ENCODE peak calls at places on chromosomes 7 and 10, in four cellular contexts. One of them, this sample, is unnamed.

GRCh38 chr10:22294694-22295093 is 21.5 kb upstream of the COMMD3 start:
- DNase-seq in K562: no peak
- DNase-seq in WTC11: no peak
- DNase-seq in HepG2: no peak
- DNase-seq in this sample: no peak

GRCh38 chr7:17632401-17632800 is 307.9 kb downstream of the SNX13 start:
- DNase-seq in K562: no peak
- DNase-seq in WTC11: no peak
- DNase-seq in HepG2: no peak
- DNase-seq in this sample: no peak

GRCh38 chr10:3248526-3249255 is 76.1 kb upstream of the PITRM1 start:
- DNase-seq in K562: peak
- DNase-seq in WTC11: no peak
- DNase-seq in HepG2: no peak
- DNase-seq in this sample: no peak

GRCh38 chr7:135995751-135996150 is 18.6 kb upstream of the MTPN start:
- DNase-seq in K562: no peak
- DNase-seq in WTC11: no peak
- DNase-seq in HepG2: no peak
- DNase-seq in this sample: no peak

GRCh38 chr10:88385601-88386203 is 197.4 kb downstream of the RNLS start:
- DNase-seq in K562: no peak
- DNase-seq in WTC11: peak
- DNase-seq in HepG2: peak
- DNase-seq in this sample: peak

GRCh38 chr10:75358835-75359421 is 42.6 kb downstream of the ZNF503 start:
- DNase-seq in K562: no peak
- DNase-seq in WTC11: no peak
- DNase-seq in HepG2: no peak
- DNase-seq in this sample: no peak

GRCh38 chr7:29955799-29956476 is 33.7 kb downstream of the SCRN1 start:
- DNase-seq in K562: no peak
- DNase-seq in WTC11: no peak
- DNase-seq in HepG2: no peak
- DNase-seq in this sample: no peak

GRCh38 chr10:93954726-93955363 is 38.9 kb upstream of the PLCE1 start:
- DNase-seq in K562: no peak
- DNase-seq in WTC11: no peak
- DNase-seq in HepG2: no peak
- DNase-seq in this sample: no peak

GRCh38 chr10:48604408-48605263 is at the start of gene ARHGAP22:
- DNase-seq in K562: peak
- DNase-seq in WTC11: peak
- DNase-seq in HepG2: no peak
- DNase-seq in this sample: no peak

GRCh38 chr10:77889277-77889903 is 37.2 kb downstream of the DLG5 start:
- DNase-seq in K562: peak
- DNase-seq in WTC11: peak
- DNase-seq in HepG2: peak
- DNase-seq in this sample: no peak

GRCh38 chr7:85583225-85583672 is 396.4 kb upstream of the SEMA3D start:
- DNase-seq in K562: no peak
- DNase-seq in WTC11: no peak
- DNase-seq in HepG2: no peak
- DNase-seq in this sample: no peak

GRCh38 chr7:26189000-26189539 is 11.5 kb downstream of the HNRNPA2B1 start:
- DNase-seq in K562: no peak
- DNase-seq in WTC11: no peak
- DNase-seq in HepG2: no peak
- DNase-seq in this sample: no peak

GRCh38 chr10:81872206-81872605 is 2.8 kb upstream of the NRG3 start:
- DNase-seq in K562: no peak
- DNase-seq in WTC11: no peak
- DNase-seq in HepG2: no peak
- DNase-seq in this sample: no peak

GRCh38 chr10:116831790-116832189 is 17.5 kb upstream of the ENO4 start:
- DNase-seq in K562: no peak
- DNase-seq in WTC11: no peak
- DNase-seq in HepG2: no peak
- DNase-seq in this sample: no peak

GRCh38 chr10:131885391-131886165 is 15.2 kb upstream of the PPP2R2D start:
- DNase-seq in K562: peak
- DNase-seq in WTC11: peak
- DNase-seq in HepG2: peak
- DNase-seq in this sample: no peak

GRCh38 chr10:23892296-23892695 is 316.6 kb upstream of the KIAA1217 start:
- DNase-seq in K562: no peak
- DNase-seq in WTC11: no peak
- DNase-seq in HepG2: no peak
- DNase-seq in this sample: no peak

GRCh38 chr10:78982726-78983125 is 86.0 kb upstream of the ZMIZ1 start:
- DNase-seq in K562: no peak
- DNase-seq in WTC11: no peak
- DNase-seq in HepG2: no peak
- DNase-seq in this sample: no peak

GRCh38 chr7:158682456-158682855 is 22.1 kb downstream of the NCAPG2 start:
- DNase-seq in K562: no peak
- DNase-seq in WTC11: no peak
- DNase-seq in HepG2: no peak
- DNase-seq in this sample: no peak

GRCh38 chr7:55573234-55573504 is 867 bp upstream of the VOPP1 start:
- DNase-seq in K562: no peak
- DNase-seq in WTC11: no peak
- DNase-seq in HepG2: no peak
- DNase-seq in this sample: no peak

GRCh38 chr10:132455986-132456847 is 59.2 kb downstream of the PWWP2B start:
- DNase-seq in K562: no peak
- DNase-seq in WTC11: no peak
- DNase-seq in HepG2: peak
- DNase-seq in this sample: no peak

GRCh38 chr7:31466036-31466435 is 47.9 kb upstream of the ITPRID1 start:
- DNase-seq in K562: no peak
- DNase-seq in WTC11: no peak
- DNase-seq in HepG2: no peak
- DNase-seq in this sample: no peak

GRCh38 chr7:14016950-14017349 is 27.5 kb upstream of the ETV1 start:
- DNase-seq in K562: no peak
- DNase-seq in WTC11: no peak
- DNase-seq in HepG2: no peak
- DNase-seq in this sample: no peak

GRCh38 chr10:76432274-76433012 is 1001.0 kb downstream of the LRMDA start:
- DNase-seq in K562: no peak
- DNase-seq in WTC11: no peak
- DNase-seq in HepG2: no peak
- DNase-seq in this sample: no peak

GRCh38 chr7:22238354-22239311 is 118.3 kb downstream of the RAPGEF5 start:
- DNase-seq in K562: no peak
- DNase-seq in WTC11: no peak
- DNase-seq in HepG2: no peak
- DNase-seq in this sample: no peak

GRCh38 chr10:608331-609265 is 80.9 kb downstream of the DIP2C start:
- DNase-seq in K562: no peak
- DNase-seq in WTC11: no peak
- DNase-seq in HepG2: no peak
- DNase-seq in this sample: peak

GRCh38 chr7:149467321-149467859 is 6.5 kb upstream of the ZNF777 start:
- DNase-seq in K562: no peak
- DNase-seq in WTC11: no peak
- DNase-seq in HepG2: no peak
- DNase-seq in this sample: no peak

GRCh38 chr10:102678842-102679289 is 34.6 kb downstream of the TRIM8 start:
- DNase-seq in K562: peak
- DNase-seq in WTC11: peak
- DNase-seq in HepG2: peak
- DNase-seq in this sample: no peak

GRCh38 chr7:128831994-128832879 is 2.0 kb downstream of the FLNC start:
- DNase-seq in K562: peak
- DNase-seq in WTC11: peak
- DNase-seq in HepG2: no peak
- DNase-seq in this sample: no peak

GRCh38 chr10:91215384-91215783 is 5.1 kb upstream of the PCGF5 start:
- DNase-seq in K562: no peak
- DNase-seq in WTC11: no peak
- DNase-seq in HepG2: no peak
- DNase-seq in this sample: no peak

GRCh38 chr10:58508316-58508715 is 4.4 kb upstream of the BICC1 start:
- DNase-seq in K562: no peak
- DNase-seq in WTC11: no peak
- DNase-seq in HepG2: no peak
- DNase-seq in this sample: no peak

GRCh38 chr7:55409474-55410225 is 44.5 kb downstream of the LANCL2 start:
- DNase-seq in K562: peak
- DNase-seq in WTC11: no peak
- DNase-seq in HepG2: no peak
- DNase-seq in this sample: peak

GRCh38 chr10:6406220-6407033 is 173.6 kb downstream of the PRKCQ start:
- DNase-seq in K562: peak
- DNase-seq in WTC11: no peak
- DNase-seq in HepG2: peak
- DNase-seq in this sample: no peak

GRCh38 chr10:103188853-103189252 is 4.2 kb downstream of the NT5C2 start:
- DNase-seq in K562: no peak
- DNase-seq in WTC11: no peak
- DNase-seq in HepG2: no peak
- DNase-seq in this sample: no peak

GRCh38 chr7:44347546-44348114 is 22.2 kb upstream of the CAMK2B start:
- DNase-seq in K562: no peak
- DNase-seq in WTC11: no peak
- DNase-seq in HepG2: no peak
- DNase-seq in this sample: no peak

GRCh38 chr10:13100349-13101294 is 659 bp downstream of the OPTN start:
- DNase-seq in K562: no peak
- DNase-seq in WTC11: peak
- DNase-seq in HepG2: peak
- DNase-seq in this sample: no peak

GRCh38 chr10:133384071-133384470 is 5.0 kb downstream of the PAOX start:
- DNase-seq in K562: no peak
- DNase-seq in WTC11: no peak
- DNase-seq in HepG2: no peak
- DNase-seq in this sample: no peak

GRCh38 chr7:92793656-92794205 is 42.6 kb downstream of the CDK6 start:
- DNase-seq in K562: no peak
- DNase-seq in WTC11: no peak
- DNase-seq in HepG2: no peak
- DNase-seq in this sample: no peak
- TF ChIP-seq CREM in K562: no peak
- TF ChIP-seq CREM in WTC11: no peak
- TF ChIP-seq CREM in HepG2: no peak
- TF ChIP-seq CREM in this sample: no peak

DNA sequence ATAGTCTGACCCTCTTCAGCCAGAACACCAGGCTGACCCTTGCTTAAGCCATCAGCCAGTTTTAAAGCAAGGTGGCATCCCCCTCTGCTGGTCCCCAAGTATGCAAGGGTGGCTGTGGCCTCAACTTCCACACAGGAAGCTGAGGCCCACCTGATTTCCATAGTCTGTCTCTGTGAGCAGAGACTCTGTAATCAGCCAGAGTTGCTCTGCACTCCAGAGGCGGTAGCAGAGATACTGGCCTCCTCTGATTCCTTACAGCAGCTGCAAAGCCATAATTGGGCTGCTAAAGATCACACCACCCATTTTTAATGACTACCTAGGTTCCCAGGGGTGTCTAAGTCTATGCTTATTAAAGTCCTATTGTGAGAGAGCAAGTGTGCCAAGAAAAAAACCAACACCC is 1.8 kb downstream of the PDAP1 start:
- DNase-seq in K562: peak
- DNase-seq in WTC11: no peak
- DNase-seq in HepG2: no peak
- DNase-seq in this sample: no peak
- TF ChIP-seq CTCF in K562: no peak
- TF ChIP-seq CTCF in WTC11: no peak
- TF ChIP-seq CTCF in HepG2: peak
- TF ChIP-seq CTCF in this sample: peak

GRCh38 chr7:41292457-41292856 is 410.4 kb downstream of the INHBA start:
- DNase-seq in K562: no peak
- DNase-seq in WTC11: no peak
- DNase-seq in HepG2: no peak
- DNase-seq in this sample: no peak

DNA sequence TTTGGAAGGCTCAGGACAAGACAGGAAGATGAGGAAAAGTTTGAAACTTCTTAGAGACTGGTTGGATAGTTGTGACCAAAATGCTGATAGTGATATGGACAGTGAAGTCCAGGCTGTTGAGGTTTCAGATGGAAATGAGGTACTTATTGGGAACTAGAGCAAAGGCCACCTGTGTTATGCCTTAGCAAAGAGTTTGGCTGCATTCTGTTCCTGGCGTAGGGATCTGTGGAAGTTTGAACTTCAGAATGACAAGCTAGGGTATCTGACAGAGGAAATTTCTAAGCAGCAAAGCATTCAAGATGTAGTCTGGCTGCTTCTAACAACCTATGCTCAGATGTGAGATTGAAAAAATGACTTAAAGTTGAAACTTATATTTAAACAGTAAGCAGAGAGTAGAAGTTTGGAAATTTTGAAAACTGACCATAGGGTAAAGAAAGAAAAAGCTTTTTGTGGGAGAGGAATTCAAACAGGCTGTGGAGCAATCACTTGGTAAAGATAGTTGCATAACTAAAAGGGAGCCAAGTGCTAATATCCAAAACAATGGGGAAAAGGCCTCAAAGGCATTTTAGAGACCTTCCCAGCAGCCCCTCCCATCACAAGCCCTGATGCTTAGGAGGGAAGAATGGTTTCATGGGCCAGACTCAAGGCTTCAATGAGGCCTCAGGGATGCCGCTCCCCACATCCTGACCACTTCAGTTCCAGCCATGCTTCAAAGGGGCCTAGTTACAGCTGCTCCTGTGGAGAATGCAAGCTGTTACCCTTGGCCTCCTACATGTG is 415.1 kb downstream of the INHBA start:
- DNase-seq in K562: no peak
- DNase-seq in WTC11: peak
- DNase-seq in HepG2: no peak
- DNase-seq in this sample: no peak
- TF ChIP-seq CREM in K562: no peak
- TF ChIP-seq CREM in WTC11: no peak
- TF ChIP-seq CREM in HepG2: no peak
- TF ChIP-seq CREM in this sample: no peak

DNA sequence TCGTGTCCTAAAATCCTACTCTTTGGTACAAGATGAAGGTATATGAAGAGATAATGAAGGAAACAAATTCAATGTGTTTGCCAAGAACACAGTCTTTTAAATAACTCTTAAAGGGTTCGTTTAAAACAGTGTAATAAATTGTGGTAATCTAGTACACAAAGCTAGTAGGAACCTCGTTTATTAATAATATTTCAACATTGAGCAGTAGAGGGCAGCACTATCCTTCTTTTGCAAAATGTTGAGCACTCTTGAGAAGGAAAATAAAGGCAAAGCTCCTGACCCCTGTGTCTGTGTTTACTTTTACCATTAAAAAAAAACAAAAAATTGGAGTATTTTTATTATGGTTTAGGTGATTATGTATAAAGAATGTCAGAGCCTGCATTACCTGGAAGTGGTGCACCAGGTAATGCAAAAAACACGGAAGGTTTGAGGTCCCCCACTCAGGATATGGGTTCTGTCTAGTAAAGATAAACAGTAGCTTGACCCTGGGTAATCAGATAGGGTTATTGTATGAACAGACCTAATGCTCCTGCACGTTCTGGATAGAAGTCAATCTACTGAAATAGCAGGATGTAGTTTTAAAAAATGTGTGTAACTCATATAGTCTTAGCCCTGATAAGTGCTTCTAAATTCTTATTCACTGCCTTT is 5.7 kb upstream of the GOT1 start:
- DNase-seq in K562: peak
- DNase-seq in WTC11: no peak
- DNase-seq in HepG2: peak
- DNase-seq in this sample: no peak
- TF ChIP-seq CTCF in K562: peak
- TF ChIP-seq CTCF in WTC11: peak
- TF ChIP-seq CTCF in HepG2: peak
- TF ChIP-seq CTCF in this sample: peak

This sample was measured in GM12878.